ENCODE peak calls at places on chromosomes 4 and X, in seven cellular contexts. B is HEK293T, G is HS-5, L is amniotic stem cell, N is H9, C is neural progenitor cell, D is endodermal cell. J is an unnamed sample.

GRCh38 chr4:86837651-86838050 is 11.5 kb downstream of the SLC10A6 start:
- DNase-seq in B (no peak), G (no peak), L (no peak), N (no peak), C (no peak), D (no peak), J (no peak)

GRCh38 chr4:110589297-110589696 is 33.6 kb downstream of the PITX2 start:
- DNase-seq in B (no peak), G (no peak), L (no peak), N (no peak), C (no peak), D (no peak), J (no peak)

GRCh38 chrX:47278684-47279083 is 45.9 kb downstream of the USP11 start:
- DNase-seq in B (no peak), G (peak), L (peak), N (no peak), C (no peak), D (no peak), J (no peak)

GRCh38 chrX:24082446-24082845 is 27.7 kb downstream of the EIF2S3 start:
- DNase-seq in B (no peak), G (no peak), L (no peak), N (no peak), C (no peak), D (no peak), J (no peak)

GRCh38 chrX:341541-342101 is 23.0 kb upstream of the GTPBP6 start:
- DNase-seq in B (no peak), G (no peak), L (no peak), N (no peak), C (no peak), D (no peak), J (no peak)

GRCh38 chr4:6257243-6258025 is 12.2 kb upstream of the WFS1 start:
- DNase-seq in B (no peak), G (no peak), L (no peak), N (peak), C (peak), D (peak), J (no peak)

GRCh38 chr4:87949961-87950360 is 25.6 kb upstream of the SPP1 start:
- DNase-seq in B (no peak), G (no peak), L (no peak), N (no peak), C (no peak), D (no peak), J (no peak)

GRCh38 chr4:184402239-184402638 is 72.1 kb downstream of the IRF2 start:
- DNase-seq in B (no peak), G (no peak), L (no peak), N (no peak), C (peak), D (no peak), J (no peak)

GRCh38 chr4:183563874-183564273 is 59.0 kb downstream of the ING2 start:
- DNase-seq in B (no peak), G (no peak), L (no peak), N (no peak), C (no peak), D (no peak), J (no peak)

GRCh38 chr4:148735432-148736155 is 293.4 kb upstream of the NR3C2 start:
- DNase-seq in B (no peak), G (no peak), L (no peak), N (no peak), C (no peak), D (no peak), J (no peak)

GRCh38 chr4:172892300-172892699 is 276.3 kb upstream of the GALNT7 start:
- DNase-seq in B (peak), G (no peak), L (no peak), N (peak), C (peak), D (peak), J (peak)

GRCh38 chrX:36961590-36961989 is 46.6 kb upstream of the FAM47C start:
- DNase-seq in B (peak), G (no peak), L (no peak), N (peak), C (peak), D (peak), J (no peak)

J was measured in keratinocyte.